ENCODE peak calls at places on chromosome 10, in eight cellular contexts. One of them, this sample, is unnamed.

GRCh38 chr10:132163278-132163765 is 23.4 kb upstream of the DPYSL4 start:
- DNase-seq in left lung: peak
- DNase-seq in breast epithelium: no peak
- DNase-seq in A673: peak
- DNase-seq in transverse colon: peak
- DNase-seq in prostate gland: peak
- DNase-seq in CD8-positive, alpha-beta memory T cell: no peak
- DNase-seq in adrenal gland: no peak
- DNase-seq in this sample: no peak

GRCh38 chr10:1169981-1170866 is 114.0 kb downstream of the WDR37 start:
- DNase-seq in breast epithelium: peak
- DNase-seq in left lung: no peak
- DNase-seq in prostate gland: no peak
- DNase-seq in transverse colon: no peak
- DNase-seq in A673: no peak
- DNase-seq in adrenal gland: no peak
- DNase-seq in CD8-positive, alpha-beta memory T cell: no peak
- DNase-seq in this sample: no peak

GRCh38 chr10:103881420-103882284 is 26.3 kb upstream of the SH3PXD2A start:
- DNase-seq in transverse colon: no peak
- DNase-seq in left lung: no peak
- DNase-seq in prostate gland: peak
- DNase-seq in A673: no peak
- DNase-seq in breast epithelium: no peak
- DNase-seq in adrenal gland: no peak
- DNase-seq in CD8-positive, alpha-beta memory T cell: no peak
- DNase-seq in this sample: peak

GRCh38 chr10:8013011-8013410 is 41.5 kb upstream of the GATA3 start:
- DNase-seq in prostate gland: no peak
- DNase-seq in adrenal gland: no peak
- DNase-seq in transverse colon: no peak
- DNase-seq in breast epithelium: no peak
- DNase-seq in A673: no peak
- DNase-seq in left lung: no peak
- DNase-seq in CD8-positive, alpha-beta memory T cell: no peak
- DNase-seq in this sample: no peak

GRCh38 chr10:103712146-103712545 is 143.2 kb downstream of the SH3PXD2A start:
- DNase-seq in adrenal gland: no peak
- DNase-seq in A673: no peak
- DNase-seq in left lung: peak
- DNase-seq in CD8-positive, alpha-beta memory T cell: no peak
- DNase-seq in transverse colon: no peak
- DNase-seq in breast epithelium: no peak
- DNase-seq in prostate gland: no peak
- DNase-seq in this sample: no peak

GRCh38 chr10:66931340-66931948 is 5.6 kb downstream of the LRRTM3 start:
- DNase-seq in A673: peak
- DNase-seq in left lung: no peak
- DNase-seq in adrenal gland: no peak
- DNase-seq in CD8-positive, alpha-beta memory T cell: no peak
- DNase-seq in prostate gland: peak
- DNase-seq in transverse colon: no peak
- DNase-seq in breast epithelium: no peak
- DNase-seq in this sample: no peak

GRCh38 chr10:106189254-106189653 is 975.3 kb downstream of the SORCS1 start:
- DNase-seq in transverse colon: no peak
- DNase-seq in CD8-positive, alpha-beta memory T cell: no peak
- DNase-seq in prostate gland: no peak
- DNase-seq in breast epithelium: no peak
- DNase-seq in adrenal gland: peak
- DNase-seq in left lung: no peak
- DNase-seq in A673: peak
- DNase-seq in this sample: no peak

GRCh38 chr10:92914478-92915066 is 66.3 kb downstream of the EXOC6 start:
- DNase-seq in breast epithelium: no peak
- DNase-seq in CD8-positive, alpha-beta memory T cell: peak
- DNase-seq in adrenal gland: peak
- DNase-seq in transverse colon: peak
- DNase-seq in left lung: no peak
- DNase-seq in A673: peak
- DNase-seq in prostate gland: peak
- DNase-seq in this sample: no peak

GRCh38 chr10:25063157-25063556 is 46.7 kb downstream of the THNSL1 start:
- DNase-seq in left lung: no peak
- DNase-seq in CD8-positive, alpha-beta memory T cell: no peak
- DNase-seq in adrenal gland: no peak
- DNase-seq in breast epithelium: no peak
- DNase-seq in transverse colon: no peak
- DNase-seq in A673: no peak
- DNase-seq in prostate gland: no peak
- DNase-seq in this sample: no peak

GRCh38 chr10:3529691-3530090 is 255.3 kb downstream of the KLF6 start:
- DNase-seq in prostate gland: no peak
- DNase-seq in A673: no peak
- DNase-seq in transverse colon: no peak
- DNase-seq in adrenal gland: no peak
- DNase-seq in CD8-positive, alpha-beta memory T cell: no peak
- DNase-seq in left lung: no peak
- DNase-seq in breast epithelium: no peak
- DNase-seq in this sample: no peak

GRCh38 chr10:3527144-3527543 is 257.9 kb downstream of the KLF6 start:
- DNase-seq in prostate gland: no peak
- DNase-seq in left lung: no peak
- DNase-seq in CD8-positive, alpha-beta memory T cell: no peak
- DNase-seq in breast epithelium: no peak
- DNase-seq in adrenal gland: no peak
- DNase-seq in A673: no peak
- DNase-seq in transverse colon: no peak
- DNase-seq in this sample: no peak

GRCh38 chr10:3528271-3528670 is 256.7 kb downstream of the KLF6 start:
- DNase-seq in left lung: no peak
- DNase-seq in transverse colon: no peak
- DNase-seq in prostate gland: no peak
- DNase-seq in A673: no peak
- DNase-seq in breast epithelium: no peak
- DNase-seq in adrenal gland: no peak
- DNase-seq in CD8-positive, alpha-beta memory T cell: no peak
- DNase-seq in this sample: no peak

GRCh38 chr10:3527869-3528268 is 257.1 kb downstream of the KLF6 start:
- DNase-seq in transverse colon: no peak
- DNase-seq in breast epithelium: no peak
- DNase-seq in CD8-positive, alpha-beta memory T cell: no peak
- DNase-seq in left lung: no peak
- DNase-seq in A673: no peak
- DNase-seq in prostate gland: no peak
- DNase-seq in adrenal gland: no peak
- DNase-seq in this sample: no peak

GRCh38 chr10:3528823-3529222 is 256.2 kb downstream of the KLF6 start:
- DNase-seq in prostate gland: no peak
- DNase-seq in CD8-positive, alpha-beta memory T cell: no peak
- DNase-seq in breast epithelium: no peak
- DNase-seq in adrenal gland: no peak
- DNase-seq in left lung: no peak
- DNase-seq in transverse colon: no peak
- DNase-seq in A673: no peak
- DNase-seq in this sample: no peak
- H3K27ac ChIP-seq in prostate gland: no peak
- H3K27ac ChIP-seq in CD8-positive, alpha-beta memory T cell: no peak
- H3K27ac ChIP-seq in breast epithelium: peak
- H3K27ac ChIP-seq in adrenal gland: no peak
- H3K27ac ChIP-seq in left lung: no peak
- H3K27ac ChIP-seq in transverse colon: no peak
- H3K27ac ChIP-seq in A673: no peak
- H3K27ac ChIP-seq in this sample: no peak

GRCh38 chr10:13271552-13272163 is 28.2 kb downstream of the PHYH start:
- DNase-seq in CD8-positive, alpha-beta memory T cell: peak
- DNase-seq in left lung: no peak
- DNase-seq in breast epithelium: peak
- DNase-seq in A673: peak
- DNase-seq in adrenal gland: peak
- DNase-seq in prostate gland: no peak
- DNase-seq in transverse colon: peak
- DNase-seq in this sample: no peak
- H3K27ac ChIP-seq in CD8-positive, alpha-beta memory T cell: no peak
- H3K27ac ChIP-seq in left lung: no peak
- H3K27ac ChIP-seq in breast epithelium: peak
- H3K27ac ChIP-seq in A673: no peak
- H3K27ac ChIP-seq in adrenal gland: no peak
- H3K27ac ChIP-seq in prostate gland: no peak
- H3K27ac ChIP-seq in transverse colon: peak
- H3K27ac ChIP-seq in this sample: peak

GRCh38 chr10:100907175-100907574 is 5.6 kb upstream of the SLF2 start:
- DNase-seq in prostate gland: no peak
- DNase-seq in transverse colon: no peak
- DNase-seq in CD8-positive, alpha-beta memory T cell: no peak
- DNase-seq in breast epithelium: no peak
- DNase-seq in adrenal gland: no peak
- DNase-seq in left lung: no peak
- DNase-seq in A673: no peak
- DNase-seq in this sample: no peak
- H3K27ac ChIP-seq in prostate gland: no peak
- H3K27ac ChIP-seq in transverse colon: no peak
- H3K27ac ChIP-seq in CD8-positive, alpha-beta memory T cell: no peak
- H3K27ac ChIP-seq in breast epithelium: no peak
- H3K27ac ChIP-seq in adrenal gland: no peak
- H3K27ac ChIP-seq in left lung: no peak
- H3K27ac ChIP-seq in A673: no peak
- H3K27ac ChIP-seq in this sample: no peak

GRCh38 chr10:86752311-86752710 is 4.1 kb upstream of the BMPR1A start:
- DNase-seq in prostate gland: no peak
- DNase-seq in breast epithelium: no peak
- DNase-seq in CD8-positive, alpha-beta memory T cell: no peak
- DNase-seq in left lung: no peak
- DNase-seq in adrenal gland: no peak
- DNase-seq in A673: no peak
- DNase-seq in transverse colon: peak
- DNase-seq in this sample: no peak
- H3K27ac ChIP-seq in prostate gland: no peak
- H3K27ac ChIP-seq in breast epithelium: no peak
- H3K27ac ChIP-seq in CD8-positive, alpha-beta memory T cell: no peak
- H3K27ac ChIP-seq in left lung: no peak
- H3K27ac ChIP-seq in adrenal gland: no peak
- H3K27ac ChIP-seq in A673: no peak
- H3K27ac ChIP-seq in transverse colon: peak
- H3K27ac ChIP-seq in this sample: no peak

GRCh38 chr10:14833106-14833505 is 4.7 kb downstream of the CDNF start:
- DNase-seq in adrenal gland: no peak
- DNase-seq in left lung: no peak
- DNase-seq in prostate gland: no peak
- DNase-seq in CD8-positive, alpha-beta memory T cell: no peak
- DNase-seq in transverse colon: no peak
- DNase-seq in A673: no peak
- DNase-seq in breast epithelium: no peak
- DNase-seq in this sample: no peak

GRCh38 chr10:14838582-14839304 is 637 bp downstream of the HSPA14 start:
- DNase-seq in CD8-positive, alpha-beta memory T cell: peak
- DNase-seq in prostate gland: peak
- DNase-seq in left lung: peak
- DNase-seq in transverse colon: peak
- DNase-seq in adrenal gland: peak
- DNase-seq in breast epithelium: peak
- DNase-seq in A673: peak
- DNase-seq in this sample: peak

GRCh38 chr10:14837003-14837755 is 658 bp downstream of the CDNF start:
- DNase-seq in left lung: no peak
- DNase-seq in A673: no peak
- DNase-seq in adrenal gland: no peak
- DNase-seq in breast epithelium: no peak
- DNase-seq in prostate gland: peak
- DNase-seq in transverse colon: no peak
- DNase-seq in CD8-positive, alpha-beta memory T cell: no peak
- DNase-seq in this sample: no peak

GRCh38 chr10:14837756-14838581 is at the start of the genes CDNF, HSPA14 and MSANTD7:
- DNase-seq in transverse colon: peak
- DNase-seq in CD8-positive, alpha-beta memory T cell: peak
- DNase-seq in prostate gland: peak
- DNase-seq in adrenal gland: peak
- DNase-seq in A673: peak
- DNase-seq in left lung: peak
- DNase-seq in breast epithelium: peak
- DNase-seq in this sample: peak

DNA sequence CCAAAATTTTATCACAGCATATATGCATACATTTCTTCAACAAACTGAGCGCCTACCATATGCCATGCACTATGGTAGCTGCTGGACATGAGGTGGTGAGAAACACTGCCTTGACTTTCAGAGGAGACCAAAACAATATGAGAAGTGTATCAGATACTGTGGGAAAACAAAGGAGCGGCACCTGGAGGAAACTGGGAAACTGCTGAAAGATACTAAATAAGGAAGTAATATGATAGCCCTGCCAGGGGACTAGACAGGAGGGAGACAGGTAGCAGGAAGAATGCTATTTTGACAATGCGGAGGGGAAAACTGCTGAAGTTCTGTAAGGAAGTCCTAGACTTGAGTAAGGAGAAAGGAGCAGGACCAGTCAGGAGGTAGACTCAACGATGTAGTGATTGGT is 3.2 kb downstream of the CDNF start:
- DNase-seq in A673: no peak
- DNase-seq in transverse colon: peak
- DNase-seq in CD8-positive, alpha-beta memory T cell: no peak
- DNase-seq in left lung: no peak
- DNase-seq in breast epithelium: no peak
- DNase-seq in prostate gland: no peak
- DNase-seq in adrenal gland: no peak
- DNase-seq in this sample: no peak
- H3K27ac ChIP-seq in A673: no peak
- H3K27ac ChIP-seq in transverse colon: peak
- H3K27ac ChIP-seq in CD8-positive, alpha-beta memory T cell: no peak
- H3K27ac ChIP-seq in left lung: no peak
- H3K27ac ChIP-seq in breast epithelium: no peak
- H3K27ac ChIP-seq in prostate gland: no peak
- H3K27ac ChIP-seq in adrenal gland: no peak
- H3K27ac ChIP-seq in this sample: no peak

DNA sequence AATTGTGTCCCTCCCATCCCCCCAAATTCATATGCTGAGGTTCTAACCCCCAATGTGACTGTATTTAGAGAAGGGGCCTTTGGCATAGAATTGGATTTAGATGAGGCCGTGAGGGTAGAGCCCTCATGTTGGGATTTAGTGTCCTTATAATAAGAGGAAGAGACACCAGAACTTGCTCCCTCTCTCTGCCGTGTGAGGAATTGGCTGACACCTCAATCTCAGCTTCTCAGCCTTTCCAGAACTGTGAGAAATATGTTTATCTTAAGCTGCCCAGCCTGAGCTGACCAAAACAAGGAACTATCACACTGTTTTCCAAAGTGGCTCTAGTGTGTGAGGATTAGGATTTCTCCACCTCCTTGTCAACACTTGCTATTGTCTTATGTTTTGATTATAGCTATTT is 400.0 kb upstream of the FZD8 start:
- DNase-seq in left lung: no peak
- DNase-seq in adrenal gland: no peak
- DNase-seq in CD8-positive, alpha-beta memory T cell: no peak
- DNase-seq in A673: no peak
- DNase-seq in prostate gland: no peak
- DNase-seq in transverse colon: no peak
- DNase-seq in breast epithelium: no peak
- DNase-seq in this sample: no peak
- H3K27ac ChIP-seq in left lung: no peak
- H3K27ac ChIP-seq in adrenal gland: no peak
- H3K27ac ChIP-seq in CD8-positive, alpha-beta memory T cell: no peak
- H3K27ac ChIP-seq in A673: no peak
- H3K27ac ChIP-seq in prostate gland: no peak
- H3K27ac ChIP-seq in transverse colon: no peak
- H3K27ac ChIP-seq in breast epithelium: no peak
- H3K27ac ChIP-seq in this sample: no peak

This sample was measured in caudate nucleus.